ENCODE peak calls at places on chromosome 20, in nine cellular contexts. R, T, U, E, C, K, W, J and B are unnamed samples. For H3K4me1, the result is how much of the 10 kb centered on the place peaks cover.

GRCh38 chr20:21432911-21433310 is 35.6 kb upstream of the NKX2-4 start:
- DNase-seq in J (no peak), E (no peak), U (no peak), W (no peak), K (no peak), C (no peak), R (no peak), T (no peak), B (no peak)

GRCh38 chr20:53937330-53937729 is 133.1 kb downstream of the BCAS1 start:
- DNase-seq in U (no peak), T (no peak), W (no peak), R (peak), E (no peak), J (no peak), K (no peak), C (no peak), B (no peak)

GRCh38 chr20:34705008-34705382 is 851 bp downstream of the TP53INP2 start:
- DNase-seq in K (no peak), R (no peak), W (no peak), J (no peak), C (no peak), E (no peak), T (no peak), U (no peak), B (no peak)

GRCh38 chr20:57130160-57130772 is 136.2 kb downstream of the BMP7 start:
- DNase-seq in E (no peak), K (no peak), C (peak), U (no peak), T (peak), W (no peak), R (no peak), J (no peak), B (no peak)

GRCh38 chr20:38789503-38790209 is 15.8 kb upstream of the PPP1R16B start:
- DNase-seq in C (no peak), E (no peak), R (no peak), J (peak), U (peak), K (no peak), T (no peak), W (peak), B (no peak)

GRCh38 chr20:50788045-50788867 is 6.6 kb upstream of the BCAS4 start:
- DNase-seq in C (no peak), K (no peak), E (no peak), J (peak), W (no peak), U (peak), T (peak), R (peak), B (no peak)

GRCh38 chr20:18057106-18057993 is at the start of gene OVOL2:
- DNase-seq in C (peak), K (peak), T (peak), U (peak), E (no peak), R (no peak), J (no peak), W (peak), B (no peak)

GRCh38 chr20:59984551-59984950 is 26.3 kb downstream of the CDH26 start:
- DNase-seq in R (no peak), E (no peak), C (no peak), K (no peak), T (no peak), U (no peak), W (no peak), J (no peak), B (no peak)

GRCh38 chr20:34525709-34526416 is 9.6 kb downstream of the DYNLRB1 start:
- DNase-seq in R (peak), C (peak), K (peak), W (peak), U (peak), T (peak), E (peak), J (peak), B (no peak)

GRCh38 chr20:40304119-40304518 is 384.9 kb downstream of the MAFB start:
- DNase-seq in W (no peak), E (no peak), U (no peak), K (no peak), J (no peak), C (no peak), R (no peak), T (no peak), B (no peak)

GRCh38 chr20:4297141-4297826 is 281.9 kb upstream of the RNF24 start:
- DNase-seq in J (peak), T (no peak), C (no peak), W (no peak), E (peak), K (no peak), R (peak), U (no peak), B (no peak)

DNA sequence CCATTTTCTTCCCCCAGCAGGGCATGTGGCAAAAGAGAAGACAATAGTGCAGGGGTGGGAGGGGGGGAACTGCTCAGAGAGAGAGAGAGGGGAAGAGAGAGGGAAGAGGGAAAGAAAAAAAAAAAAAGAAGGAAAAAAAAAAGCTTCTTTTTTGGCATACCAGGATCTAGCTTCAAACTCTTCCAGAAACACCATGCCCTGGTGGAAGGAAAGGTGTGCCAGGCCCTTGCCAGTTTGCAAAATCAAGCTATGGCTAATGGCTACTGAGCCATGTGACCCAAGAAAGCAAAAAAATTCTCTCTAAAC is 326 bp downstream of the ZMYND8 start:
- DNase-seq in R (no peak), W (no peak), K (no peak), C (no peak), E (no peak), U (no peak), T (no peak), J (no peak), B (no peak)
- H3K4me1 ChIP-seq in R (half or more), W (half or more), K (half or more), C (half or more), E (under half), U (half or more), T (half or more), J (half or more), B (half or more)

DNA sequence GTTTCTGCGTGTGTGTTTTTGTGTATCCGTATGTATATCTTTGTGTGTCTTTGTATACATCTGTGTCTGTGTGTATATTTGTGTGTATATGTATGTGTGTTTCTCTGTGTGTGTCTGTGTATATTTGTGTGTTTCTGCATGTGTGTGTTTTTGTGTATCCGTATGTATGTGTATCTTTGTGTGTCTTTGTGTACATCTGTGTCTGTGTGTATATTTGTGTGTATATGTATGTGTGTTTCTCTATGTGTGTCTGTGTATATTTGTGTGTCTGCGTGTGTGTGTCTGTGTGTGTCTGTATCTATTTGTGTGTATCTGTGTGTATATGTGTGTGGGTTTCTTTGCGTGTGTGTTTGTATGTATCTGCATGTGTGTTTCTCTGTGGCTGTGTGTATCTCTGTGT is 192.6 kb downstream of the CDH4 start:
- DNase-seq in T (no peak), C (no peak), K (no peak), U (no peak), W (no peak), J (no peak), E (no peak), R (no peak), B (no peak)
- H3K4me1 ChIP-seq in T (under half), C (under half), K (under half), U (under half), W (under half), J (under half), E (under half), R (under half), B (under half)

DNA sequence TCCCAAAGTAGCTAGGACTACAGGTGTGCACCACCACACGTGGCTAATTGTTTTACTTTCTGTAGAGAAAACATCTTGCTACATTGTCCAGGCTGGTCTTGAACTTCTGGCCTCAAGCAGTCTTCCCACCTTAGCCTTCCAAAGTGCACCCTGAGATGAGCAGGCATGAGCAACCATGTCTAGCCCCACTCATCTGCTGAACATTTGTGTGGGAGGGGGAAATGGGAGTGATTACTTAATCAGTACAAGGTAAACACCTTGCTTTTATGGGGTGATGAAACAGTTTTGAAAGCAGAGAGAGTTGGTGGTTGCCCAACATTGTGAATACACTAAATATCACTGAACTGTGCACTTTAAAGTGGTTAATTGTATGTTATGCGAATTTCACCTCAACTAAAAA is 5.3 kb downstream of the APMAP start:
- DNase-seq in R (no peak), U (no peak), E (no peak), C (no peak), K (no peak), T (no peak), J (peak), W (no peak), B (no peak)
- H3K4me1 ChIP-seq in R (under half), U (under half), E (under half), C (under half), K (half or more), T (under half), J (under half), W (under half), B (under half)

GRCh38 chr20:24166127-24166389 is 177.5 kb upstream of the GGTLC1 start:
- DNase-seq in U (no peak), K (no peak), J (no peak), R (no peak), E (no peak), C (no peak), W (no peak), T (no peak), B (no peak)
- H3K4me1 ChIP-seq in U (under half), K (under half), J (under half), R (under half), E (under half), C (under half), W (under half), T (under half), B (under half)

GRCh38 chr20:19382371-19382770 is 169.9 kb downstream of the SLC24A3 start:
- DNase-seq in T (no peak), C (no peak), E (no peak), K (no peak), W (no peak), R (peak), J (no peak), U (no peak), B (no peak)
- H3K4me1 ChIP-seq in T (under half), C (under half), E (under half), K (under half), W (under half), R (under half), J (under half), U (under half), B (under half)

DNA sequence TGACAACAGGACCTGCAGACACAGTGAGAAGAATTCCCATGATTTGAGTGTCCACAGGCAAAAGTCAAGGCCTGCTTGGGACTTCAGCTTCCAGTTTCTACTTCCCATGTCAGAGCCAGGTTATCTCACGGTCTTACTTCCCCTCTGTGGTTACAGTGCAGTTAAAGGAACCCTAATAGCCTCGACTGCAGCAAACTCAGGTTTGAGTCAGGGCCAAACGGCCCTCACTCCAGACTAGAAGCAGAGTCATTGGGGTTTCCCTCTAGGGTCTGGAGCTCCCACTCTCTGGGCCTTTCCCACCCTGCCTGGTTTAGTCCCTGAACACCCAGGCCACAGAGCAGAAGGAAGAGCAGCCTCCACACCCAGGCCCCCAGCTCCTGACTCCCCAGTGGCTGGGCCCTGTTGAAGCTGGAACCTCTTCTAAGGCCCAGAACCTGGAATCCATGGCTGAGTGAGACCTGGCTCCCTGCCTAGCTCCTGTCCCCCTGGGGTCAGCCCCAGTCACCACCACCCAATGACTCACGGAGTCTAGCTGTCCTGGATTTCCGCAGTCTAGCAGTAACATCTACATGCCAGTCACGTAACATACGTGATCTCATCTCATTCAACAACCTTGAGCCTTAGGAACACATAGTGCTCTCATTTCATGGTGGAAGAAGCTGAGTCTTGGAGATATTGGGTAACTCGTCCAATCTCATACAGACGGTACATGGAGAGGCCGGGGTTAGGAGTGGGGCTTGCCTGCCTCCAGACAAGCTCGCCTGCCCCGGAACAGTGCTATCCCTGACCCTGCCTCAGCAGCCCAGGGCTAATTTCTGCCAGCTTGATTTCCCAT is 9.2 kb upstream of the GHRH start:
- DNase-seq in K (no peak), T (no peak), U (no peak), E (peak), J (peak), R (peak), C (peak), W (no peak), B (no peak)
- H3K4me1 ChIP-seq in K (under half), T (under half), U (under half), E (under half), J (under half), R (under half), C (under half), W (under half), B (under half)

DNA sequence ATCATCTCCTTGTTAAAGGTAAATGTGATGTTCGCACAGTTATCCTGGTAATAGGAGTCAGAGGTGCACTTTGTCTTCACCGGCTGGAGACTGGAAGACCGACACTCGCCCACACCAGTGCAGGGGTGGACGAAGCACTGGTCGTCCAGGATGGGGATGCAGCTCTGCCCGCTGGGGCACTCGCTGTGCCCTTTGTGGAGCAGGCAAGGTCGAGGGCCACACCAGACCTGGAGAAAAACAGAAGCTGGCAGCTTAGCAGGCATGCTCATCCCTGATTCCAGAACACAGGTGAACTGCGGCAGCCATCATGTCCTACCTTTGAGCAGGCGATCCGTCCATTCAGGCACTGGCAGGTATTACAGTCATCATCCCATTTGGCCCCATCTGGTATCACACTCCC is 32.3 kb downstream of the JAG1 start:
- DNase-seq in K (no peak), C (no peak), R (no peak), J (no peak), E (no peak), W (no peak), T (no peak), U (no peak), B (no peak)
- H3K4me1 ChIP-seq in K (half or more), C (under half), R (under half), J (under half), E (under half), W (half or more), T (under half), U (under half), B (under half)